ENCODE peak calls at places on chromosomes 16 and 17, in seven cellular contexts. One of them, this sample, is unnamed. For H3K27me3, the result is how much of the 10 kb centered on the place peaks cover.

GRCh38 chr16:89000207-89000959 is 23.4 kb upstream of the CBFA2T3 start:
- DNase-seq in thyroid gland: no peak
- DNase-seq in endothelial cell of umbilical vein: no peak
- DNase-seq in BE2C: no peak
- DNase-seq in heart left ventricle: no peak
- DNase-seq in transverse colon: no peak
- DNase-seq in hepatocyte: no peak
- DNase-seq in this sample: no peak

GRCh38 chr16:15613676-15614075 is 29.3 kb downstream of the MARF1 start:
- DNase-seq in transverse colon: no peak
- DNase-seq in endothelial cell of umbilical vein: no peak
- DNase-seq in thyroid gland: no peak
- DNase-seq in hepatocyte: no peak
- DNase-seq in heart left ventricle: no peak
- DNase-seq in BE2C: no peak
- DNase-seq in this sample: no peak

GRCh38 chr17:74394977-74395376 is 27.7 kb downstream of the GPR142 start:
- DNase-seq in thyroid gland: no peak
- DNase-seq in BE2C: peak
- DNase-seq in hepatocyte: no peak
- DNase-seq in transverse colon: peak
- DNase-seq in heart left ventricle: no peak
- DNase-seq in endothelial cell of umbilical vein: no peak
- DNase-seq in this sample: no peak

GRCh38 chr16:66357523-66357928 is 9.0 kb upstream of the CDH5 start:
- DNase-seq in BE2C: peak
- DNase-seq in thyroid gland: peak
- DNase-seq in transverse colon: peak
- DNase-seq in heart left ventricle: no peak
- DNase-seq in hepatocyte: peak
- DNase-seq in endothelial cell of umbilical vein: peak
- DNase-seq in this sample: peak

GRCh38 chr16:1960665-1961630 is 1.6 kb downstream of the NDUFB10 start:
- DNase-seq in thyroid gland: no peak
- DNase-seq in transverse colon: no peak
- DNase-seq in BE2C: peak
- DNase-seq in endothelial cell of umbilical vein: peak
- DNase-seq in hepatocyte: no peak
- DNase-seq in heart left ventricle: no peak
- DNase-seq in this sample: no peak

GRCh38 chr16:88747588-88748301 is 37.3 kb downstream of the PIEZO1 start:
- DNase-seq in hepatocyte: no peak
- DNase-seq in heart left ventricle: no peak
- DNase-seq in endothelial cell of umbilical vein: no peak
- DNase-seq in thyroid gland: no peak
- DNase-seq in BE2C: no peak
- DNase-seq in transverse colon: peak
- DNase-seq in this sample: no peak

GRCh38 chr17:73231363-73231762 is 30.3 kb downstream of the CPSF4L start:
- DNase-seq in BE2C: no peak
- DNase-seq in heart left ventricle: no peak
- DNase-seq in transverse colon: peak
- DNase-seq in hepatocyte: peak
- DNase-seq in endothelial cell of umbilical vein: peak
- DNase-seq in thyroid gland: no peak
- DNase-seq in this sample: peak

GRCh38 chr17:77455111-77455877 is 314.5 kb downstream of the SEC14L1 start:
- DNase-seq in heart left ventricle: no peak
- DNase-seq in transverse colon: no peak
- DNase-seq in BE2C: no peak
- DNase-seq in endothelial cell of umbilical vein: no peak
- DNase-seq in thyroid gland: no peak
- DNase-seq in hepatocyte: no peak
- DNase-seq in this sample: peak

GRCh38 chr17:78995761-78996451 is 13.7 kb downstream of the CANT1 start:
- DNase-seq in thyroid gland: no peak
- DNase-seq in BE2C: no peak
- DNase-seq in hepatocyte: peak
- DNase-seq in heart left ventricle: no peak
- DNase-seq in endothelial cell of umbilical vein: no peak
- DNase-seq in transverse colon: peak
- DNase-seq in this sample: no peak

GRCh38 chr17:59769891-59770290 is 62.4 kb downstream of the VMP1 start:
- DNase-seq in thyroid gland: no peak
- DNase-seq in hepatocyte: no peak
- DNase-seq in endothelial cell of umbilical vein: peak
- DNase-seq in BE2C: no peak
- DNase-seq in heart left ventricle: no peak
- DNase-seq in transverse colon: no peak
- DNase-seq in this sample: no peak

GRCh38 chr17:80980397-80981061 is 11.1 kb upstream of the CHMP6 start:
- DNase-seq in hepatocyte: no peak
- DNase-seq in endothelial cell of umbilical vein: no peak
- DNase-seq in transverse colon: no peak
- DNase-seq in BE2C: no peak
- DNase-seq in thyroid gland: no peak
- DNase-seq in heart left ventricle: no peak
- DNase-seq in this sample: peak

DNA sequence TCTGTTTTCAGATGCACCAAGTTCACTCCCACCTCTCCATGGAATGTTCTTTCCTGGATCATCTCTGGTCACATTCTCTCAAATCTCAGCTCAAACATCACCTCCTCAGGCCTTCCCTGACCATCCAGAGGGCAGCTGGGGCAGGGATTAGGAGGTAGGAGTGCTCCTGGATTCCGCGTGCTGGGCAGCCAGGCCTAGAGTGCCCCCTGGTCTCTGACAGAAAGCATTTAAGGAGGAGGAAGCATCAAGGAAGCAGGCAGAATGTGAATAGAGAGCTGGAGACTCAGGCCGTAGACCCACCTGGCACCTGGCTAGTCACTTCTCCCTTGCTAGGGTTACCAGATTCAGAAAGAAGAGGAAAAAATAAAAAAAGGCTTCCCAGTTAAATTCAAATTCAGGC is 2.5 kb upstream of the CYB561 start:
- DNase-seq in thyroid gland: no peak
- DNase-seq in endothelial cell of umbilical vein: peak
- DNase-seq in BE2C: no peak
- DNase-seq in hepatocyte: no peak
- DNase-seq in heart left ventricle: no peak
- DNase-seq in transverse colon: no peak
- DNase-seq in this sample: no peak
- H3K27me3 ChIP-seq in thyroid gland: under half
- H3K27me3 ChIP-seq in endothelial cell of umbilical vein: under half
- H3K27me3 ChIP-seq in BE2C: under half
- H3K27me3 ChIP-seq in hepatocyte: under half
- H3K27me3 ChIP-seq in heart left ventricle: under half
- H3K27me3 ChIP-seq in transverse colon: under half
- H3K27me3 ChIP-seq in this sample: under half

GRCh38 chr17:33175565-33175964 is 117.5 kb downstream of the ASIC2 start:
- DNase-seq in transverse colon: no peak
- DNase-seq in heart left ventricle: no peak
- DNase-seq in endothelial cell of umbilical vein: no peak
- DNase-seq in thyroid gland: no peak
- DNase-seq in BE2C: no peak
- DNase-seq in hepatocyte: no peak
- DNase-seq in this sample: no peak
- TF ChIP-seq CTCF in transverse colon: no peak
- TF ChIP-seq CTCF in heart left ventricle: no peak
- TF ChIP-seq CTCF in endothelial cell of umbilical vein: no peak
- TF ChIP-seq CTCF in thyroid gland: no peak
- TF ChIP-seq CTCF in BE2C: no peak
- TF ChIP-seq CTCF in hepatocyte: no peak
- TF ChIP-seq CTCF in this sample: no peak

GRCh38 chr17:4641297-4642195 is at the start of gene ALOX15:
- DNase-seq in heart left ventricle: no peak
- DNase-seq in hepatocyte: no peak
- DNase-seq in thyroid gland: no peak
- DNase-seq in BE2C: no peak
- DNase-seq in transverse colon: no peak
- DNase-seq in endothelial cell of umbilical vein: no peak
- DNase-seq in this sample: no peak
- H3K27me3 ChIP-seq in heart left ventricle: half or more
- H3K27me3 ChIP-seq in hepatocyte: half or more
- H3K27me3 ChIP-seq in thyroid gland: under half
- H3K27me3 ChIP-seq in BE2C: under half
- H3K27me3 ChIP-seq in transverse colon: half or more
- H3K27me3 ChIP-seq in endothelial cell of umbilical vein: under half
- H3K27me3 ChIP-seq in this sample: half or more

GRCh38 chr17:2542456-2542855 is 30.8 kb upstream of the METTL16 start:
- DNase-seq in transverse colon: no peak
- DNase-seq in endothelial cell of umbilical vein: no peak
- DNase-seq in heart left ventricle: no peak
- DNase-seq in hepatocyte: no peak
- DNase-seq in thyroid gland: no peak
- DNase-seq in BE2C: no peak
- DNase-seq in this sample: no peak
- TF ChIP-seq CTCF in transverse colon: no peak
- TF ChIP-seq CTCF in endothelial cell of umbilical vein: no peak
- TF ChIP-seq CTCF in heart left ventricle: no peak
- TF ChIP-seq CTCF in hepatocyte: no peak
- TF ChIP-seq CTCF in thyroid gland: no peak
- TF ChIP-seq CTCF in BE2C: no peak
- TF ChIP-seq CTCF in this sample: no peak

GRCh38 chr16:86286991-86287640 is 223.2 kb upstream of the FOXF1 start:
- DNase-seq in hepatocyte: peak
- DNase-seq in transverse colon: no peak
- DNase-seq in endothelial cell of umbilical vein: no peak
- DNase-seq in BE2C: no peak
- DNase-seq in thyroid gland: no peak
- DNase-seq in heart left ventricle: no peak
- DNase-seq in this sample: no peak

GRCh38 chr16:86283944-86284343 is 226.4 kb upstream of the FOXF1 start:
- DNase-seq in hepatocyte: no peak
- DNase-seq in heart left ventricle: no peak
- DNase-seq in BE2C: no peak
- DNase-seq in endothelial cell of umbilical vein: no peak
- DNase-seq in thyroid gland: no peak
- DNase-seq in transverse colon: no peak
- DNase-seq in this sample: no peak

GRCh38 chr16:86285938-86286921 is 224.1 kb upstream of the FOXF1 start:
- DNase-seq in BE2C: no peak
- DNase-seq in endothelial cell of umbilical vein: no peak
- DNase-seq in heart left ventricle: no peak
- DNase-seq in transverse colon: no peak
- DNase-seq in hepatocyte: peak
- DNase-seq in thyroid gland: no peak
- DNase-seq in this sample: no peak

GRCh38 chr16:86287641-86288201 is 222.6 kb upstream of the FOXF1 start:
- DNase-seq in thyroid gland: no peak
- DNase-seq in heart left ventricle: no peak
- DNase-seq in transverse colon: no peak
- DNase-seq in endothelial cell of umbilical vein: no peak
- DNase-seq in hepatocyte: no peak
- DNase-seq in BE2C: no peak
- DNase-seq in this sample: no peak

DNA sequence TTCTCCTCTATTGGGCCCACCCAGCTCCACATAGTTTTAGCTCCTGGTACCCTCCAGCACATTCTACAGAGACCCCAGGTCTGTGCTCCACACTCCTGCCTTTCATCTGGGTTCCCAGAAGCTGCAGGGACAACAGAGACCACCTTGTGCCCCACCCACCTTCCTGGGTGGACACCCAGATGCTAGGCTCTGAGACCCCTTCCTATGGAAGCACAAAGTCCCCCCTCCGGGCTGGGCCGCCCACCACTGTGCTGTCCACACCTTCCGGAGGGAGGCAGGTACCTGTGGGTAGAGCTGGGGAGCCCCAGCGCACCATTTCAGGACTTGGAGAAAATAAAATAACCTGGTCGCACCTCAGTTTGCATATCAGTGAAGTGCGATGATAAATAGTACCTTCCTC is 224.9 kb upstream of the FOXF1 start:
- DNase-seq in hepatocyte: no peak
- DNase-seq in endothelial cell of umbilical vein: no peak
- DNase-seq in thyroid gland: no peak
- DNase-seq in transverse colon: no peak
- DNase-seq in BE2C: no peak
- DNase-seq in heart left ventricle: no peak
- DNase-seq in this sample: no peak
- H3K27me3 ChIP-seq in hepatocyte: half or more
- H3K27me3 ChIP-seq in endothelial cell of umbilical vein: half or more
- H3K27me3 ChIP-seq in thyroid gland: under half
- H3K27me3 ChIP-seq in transverse colon: under half
- H3K27me3 ChIP-seq in BE2C: half or more
- H3K27me3 ChIP-seq in heart left ventricle: half or more
- H3K27me3 ChIP-seq in this sample: half or more

GRCh38 chr17:15230866-15231265 is 34.3 kb downstream of the PMP22 start:
- DNase-seq in BE2C: no peak
- DNase-seq in thyroid gland: no peak
- DNase-seq in hepatocyte: no peak
- DNase-seq in heart left ventricle: no peak
- DNase-seq in endothelial cell of umbilical vein: no peak
- DNase-seq in transverse colon: no peak
- DNase-seq in this sample: no peak

GRCh38 chr17:15231851-15232516 is 33.1 kb downstream of the PMP22 start:
- DNase-seq in transverse colon: no peak
- DNase-seq in heart left ventricle: no peak
- DNase-seq in hepatocyte: no peak
- DNase-seq in thyroid gland: no peak
- DNase-seq in endothelial cell of umbilical vein: no peak
- DNase-seq in BE2C: no peak
- DNase-seq in this sample: no peak

GRCh38 chr17:15232517-15232915 is 32.6 kb downstream of the PMP22 start:
- DNase-seq in endothelial cell of umbilical vein: no peak
- DNase-seq in heart left ventricle: peak
- DNase-seq in transverse colon: no peak
- DNase-seq in thyroid gland: no peak
- DNase-seq in hepatocyte: no peak
- DNase-seq in BE2C: no peak
- DNase-seq in this sample: no peak

GRCh38 chr17:15233971-15234370 is 31.2 kb downstream of the PMP22 start:
- DNase-seq in transverse colon: no peak
- DNase-seq in thyroid gland: no peak
- DNase-seq in endothelial cell of umbilical vein: no peak
- DNase-seq in BE2C: no peak
- DNase-seq in hepatocyte: no peak
- DNase-seq in heart left ventricle: no peak
- DNase-seq in this sample: no peak

DNA sequence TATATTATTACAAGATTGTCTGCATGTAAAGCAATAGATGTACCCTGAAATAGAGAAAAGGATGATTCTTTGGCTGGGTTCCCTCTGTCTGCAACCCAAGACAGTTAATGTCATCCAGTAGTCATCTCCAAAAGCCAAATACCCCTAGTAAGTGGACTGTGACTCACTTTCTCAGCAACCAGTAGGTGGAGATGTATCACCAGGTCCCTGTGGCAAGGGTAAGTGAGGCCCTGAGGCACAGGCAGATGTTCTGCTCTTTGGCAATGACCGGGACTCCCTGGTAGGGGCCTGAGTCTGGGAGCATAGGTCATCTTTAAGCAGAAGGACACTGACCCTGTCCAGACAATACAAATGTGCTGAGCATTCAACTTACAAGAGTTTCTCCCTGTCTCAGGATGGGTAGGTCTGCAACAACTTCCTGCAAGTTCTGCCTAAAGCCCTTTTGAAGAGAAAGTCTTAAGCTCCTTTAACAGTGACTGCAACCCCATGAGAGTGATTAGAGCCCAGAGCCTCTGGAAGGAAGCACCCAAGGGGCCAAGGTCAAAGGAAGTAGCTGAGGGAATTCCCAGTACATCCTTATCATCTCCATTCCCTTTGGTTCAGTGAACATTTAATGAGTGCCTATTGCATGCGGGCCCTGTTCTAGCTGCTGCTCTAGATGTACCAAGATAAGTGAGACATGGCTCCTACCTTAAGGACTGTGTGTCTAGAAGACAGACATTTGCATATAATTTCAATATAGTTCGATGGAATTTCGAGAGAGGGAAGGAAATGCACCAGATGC is 31.9 kb downstream of the PMP22 start:
- DNase-seq in endothelial cell of umbilical vein: peak
- DNase-seq in transverse colon: no peak
- DNase-seq in thyroid gland: no peak
- DNase-seq in heart left ventricle: no peak
- DNase-seq in hepatocyte: peak
- DNase-seq in BE2C: no peak
- DNase-seq in this sample: peak
- TF ChIP-seq CTCF in endothelial cell of umbilical vein: peak
- TF ChIP-seq CTCF in transverse colon: no peak
- TF ChIP-seq CTCF in thyroid gland: no peak
- TF ChIP-seq CTCF in heart left ventricle: peak
- TF ChIP-seq CTCF in hepatocyte: peak
- TF ChIP-seq CTCF in BE2C: peak
- TF ChIP-seq CTCF in this sample: peak